ENCODE peak calls at places on chromosomes 16 and 17, in five cellular contexts. Z is PC-3, I is HCT116, U is adrenal gland, H is A549. O is an unnamed sample.

GRCh38 chr16:67181346-67181745 is 2.4 kb downstream of the MATCAP1 start:
- DNase-seq in Z (peak; percentile 63), I (no peak), U (peak; percentile 94), H (no peak), O (peak; percentile 47)

GRCh38 chr17:22268214-22268911 is 576.0 kb downstream of the KCNJ18 start:
- DNase-seq in Z (no peak), I (no peak), U (no peak), H (no peak), O (no peak)

GRCh38 chr16:82361885-82362284 is 191.9 kb upstream of the MPHOSPH6 start:
- DNase-seq in Z (no peak), I (no peak), U (no peak), H (no peak), O (no peak)

GRCh38 chr17:73197141-73197540 is 4.3 kb downstream of the COG1 start:
- DNase-seq in Z (no peak), I (no peak), U (no peak), H (no peak), O (no peak)

GRCh38 chr16:81216114-81216513 is 22.4 kb upstream of the BCO1 start:
- DNase-seq in Z (no peak), I (no peak), U (no peak), H (no peak), O (no peak)

GRCh38 chr17:81138500-81138899 is 26.8 kb upstream of the PVALEF start:
- DNase-seq in Z (no peak), I (no peak), U (no peak), H (no peak), O (no peak)

GRCh38 chr16:81618661-81619060 is 160.4 kb upstream of the PLCG2 start:
- DNase-seq in Z (no peak), I (no peak), U (no peak), H (no peak), O (no peak)

GRCh38 chr17:61168506-61168905 is 231.1 kb upstream of the TBX2 start:
- DNase-seq in Z (no peak), I (no peak), U (peak; percentile 31), H (no peak), O (peak; percentile 29)

GRCh38 chr17:57606111-57606875 is 138.8 kb downstream of the CCDC182 start:
- DNase-seq in Z (no peak), I (no peak), U (no peak), H (no peak), O (no peak)

GRCh38 chr17:40760105-40761016 is 5.2 kb upstream of the KRT25 start:
- DNase-seq in Z (no peak), I (no peak), U (no peak), H (no peak), O (no peak)

GRCh38 chr17:44210342-44211192 is 8.9 kb downstream of the UBTF start:
- DNase-seq in Z (peak; percentile 85), I (peak; percentile 63), U (peak; percentile 93), H (peak; percentile 84), O (peak; percentile 77)
- H3K4me3 ChIP-seq in Z (no peak overlapping the region), I (no peak overlapping the region), U (no peak overlapping the region), H (no peak overlapping the region), O (no peak overlapping the region)

DNA sequence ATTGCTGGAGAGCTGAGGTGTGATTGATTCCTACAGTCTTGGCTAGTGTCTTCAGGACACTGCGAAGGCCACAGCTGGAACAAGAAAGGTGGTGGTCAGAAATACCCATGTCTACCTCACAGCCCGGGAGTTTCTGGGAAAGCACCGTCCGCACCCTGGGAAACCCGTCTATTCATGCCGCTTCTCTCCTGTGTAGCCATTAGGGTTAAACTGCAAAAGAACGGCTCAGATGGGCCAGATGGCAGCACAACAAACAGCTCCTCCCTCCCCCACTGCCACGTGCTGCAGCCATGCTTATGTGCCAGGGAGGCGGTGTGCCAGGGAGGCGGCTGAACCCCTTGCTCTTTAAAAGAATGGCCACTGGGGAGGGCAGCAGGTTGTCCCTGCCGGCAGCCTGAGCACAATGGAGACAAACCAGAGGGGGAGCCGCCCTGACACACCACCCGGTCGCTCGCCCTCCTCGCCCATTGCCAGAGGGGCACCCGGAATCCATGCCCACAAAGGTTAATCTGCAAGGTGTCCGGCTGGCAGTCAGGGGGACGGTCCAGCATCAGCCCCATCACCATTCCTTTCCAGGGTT is 65.2 kb downstream of the CYTH1 start:
- DNase-seq in Z (peak; percentile 59), I (no peak), U (peak; percentile 88), H (peak; percentile 71), O (peak; percentile 54)
- TF ChIP-seq CTCF in Z (no peak), I (no peak), U (no peak), H (no peak), O (no peak)

DNA sequence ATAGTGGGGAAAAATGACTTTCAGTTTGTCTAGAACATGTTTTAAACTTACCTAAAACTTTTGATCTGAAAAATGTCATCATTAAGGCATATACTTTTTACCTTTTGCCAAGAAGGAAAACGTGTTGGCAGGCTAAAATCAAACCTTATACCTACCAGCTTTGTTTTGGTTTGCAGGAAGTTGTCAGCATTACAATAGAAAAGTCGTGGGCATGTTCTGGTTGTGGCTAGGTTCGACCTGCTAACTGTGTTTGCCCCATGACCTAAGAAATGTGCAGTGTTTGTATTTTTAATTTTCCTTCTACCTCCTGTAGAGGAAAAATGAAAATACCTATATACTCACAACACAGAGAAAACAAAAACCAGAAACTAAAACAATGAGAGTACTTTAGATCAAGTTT is 13.0 kb downstream of the SKAP1 start:
- DNase-seq in Z (no peak), I (no peak), U (no peak), H (no peak), O (no peak)
- H3K4me3 ChIP-seq in Z (no peak overlapping the region), I (no peak overlapping the region), U (no peak overlapping the region), H (no peak overlapping the region), O (no peak overlapping the region)

GRCh38 chr17:74259667-74260524 is 14.1 kb upstream of the DNAI2 start:
- DNase-seq in Z (peak; percentile 76), I (no peak), U (no peak), H (no peak), O (peak; percentile 7)
- TF ChIP-seq CTCF in Z (peak; percentile 54), I (no peak), U (no peak), H (no peak), O (peak; percentile 8)

DNA sequence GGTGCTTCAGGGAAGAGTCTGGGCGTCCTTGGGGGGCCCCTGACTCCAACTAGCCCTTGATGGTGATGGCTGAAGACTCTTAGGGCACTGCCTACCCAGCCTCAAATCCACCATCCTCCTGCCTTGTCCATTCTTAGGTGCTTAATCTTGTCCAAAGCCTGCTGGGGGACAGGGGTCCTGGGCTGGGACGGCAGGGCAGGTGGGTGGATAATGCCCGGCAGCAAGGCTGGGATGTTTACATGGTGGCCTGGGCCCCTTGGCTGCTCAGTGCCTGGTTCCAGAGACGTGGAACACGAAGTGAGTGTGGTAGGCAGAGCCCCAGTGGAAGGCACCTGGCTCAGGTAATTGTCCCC is 2.2 kb downstream of the FOXJ1 start:
- DNase-seq in Z (no peak), I (no peak), U (no peak), H (no peak), O (no peak)
- H3K4me3 ChIP-seq in Z (no peak overlapping the region), I (no peak overlapping the region), U (no peak overlapping the region), H (no peak overlapping the region), O (no peak overlapping the region)

GRCh38 chr17:17849863-17850373 is 13.1 kb upstream of the SREBF1 start:
- DNase-seq in Z (peak; percentile 25), I (no peak), U (peak; percentile 68), H (peak; percentile 44), O (no peak)
- TF ChIP-seq CTCF in Z (peak; percentile 40), I (peak; percentile 25), U (peak; percentile 44), H (no peak), O (no peak)

GRCh38 chr17:49002766-49003165 is 5.6 kb downstream of the IGF2BP1 start:
- DNase-seq in Z (no peak), I (no peak), U (no peak), H (no peak), O (no peak)
- H3K4me3 ChIP-seq in Z (no peak overlapping the region), I (no peak overlapping the region), U (no peak overlapping the region), H (peak overlapping the region; percentile 60), O (no peak overlapping the region)

GRCh38 chr16:70441406-70441990 is 2.6 kb upstream of the ST3GAL2 start:
- DNase-seq in Z (no peak), I (no peak), U (no peak), H (no peak), O (no peak)

GRCh38 chr16:70438325-70438982 is 446 bp downstream of the ST3GAL2 start:
- DNase-seq in Z (no peak), I (no peak), U (peak; percentile 32), H (no peak), O (no peak)

GRCh38 chr16:70437582-70438324 is 1.1 kb downstream of the ST3GAL2 start:
- DNase-seq in Z (peak; percentile 9), I (no peak), U (peak; percentile 50), H (no peak), O (peak; percentile 34)

GRCh38 chr16:70437017-70437581 is 1.8 kb downstream of the ST3GAL2 start:
- DNase-seq in Z (no peak), I (no peak), U (peak; percentile 19), H (no peak), O (no peak)

DNA sequence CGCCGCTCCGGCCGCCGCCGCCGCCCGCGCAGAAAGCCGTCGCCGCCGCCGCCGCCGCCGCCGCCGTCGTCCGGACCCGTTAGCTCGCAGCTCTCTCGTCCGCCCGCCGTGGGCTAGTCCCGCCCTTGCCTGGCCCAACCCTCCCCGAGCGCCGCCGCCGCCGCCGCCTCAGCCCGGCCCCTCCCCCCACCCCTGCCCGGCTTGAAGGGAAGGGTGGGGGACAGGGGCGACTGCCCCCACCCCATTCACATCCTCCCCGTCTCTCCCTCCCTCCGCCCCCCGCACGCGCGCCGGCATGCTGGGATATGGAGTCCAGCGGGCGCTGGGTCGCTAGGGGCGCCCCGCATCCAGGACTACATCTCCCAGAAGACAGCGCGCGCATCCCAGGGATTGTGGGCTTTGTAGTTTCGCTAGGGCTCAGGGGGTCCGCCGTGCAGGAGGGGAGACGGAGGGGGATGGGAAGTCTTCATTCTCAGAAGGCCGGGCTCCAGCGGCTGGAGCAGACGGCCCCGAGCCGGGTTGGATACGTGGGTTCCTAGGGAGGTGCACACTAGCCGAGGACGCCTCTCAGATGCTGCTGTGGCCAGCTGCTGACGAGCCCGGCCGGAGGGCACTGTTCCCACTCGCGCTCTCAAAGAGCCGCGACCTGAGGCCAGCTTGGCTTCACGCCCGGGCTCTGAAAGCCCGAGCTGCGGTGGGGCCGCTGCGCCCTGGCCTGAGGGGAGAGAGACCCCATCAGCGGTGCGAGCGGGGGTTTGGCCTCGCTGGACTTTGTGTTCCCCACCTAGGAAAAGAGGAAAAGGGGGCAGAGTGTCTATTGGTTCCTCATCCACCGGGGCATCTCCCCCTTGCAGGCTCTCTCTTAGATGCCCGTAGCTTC is at the start of gene ST3GAL2:
- DNase-seq in Z (peak; percentile 84), I (peak; percentile 54), U (peak; percentile 92), H (peak; percentile 93), O (peak; percentile 89)
- TF ChIP-seq CTCF in Z (no peak), I (no peak), U (peak; percentile 17), H (no peak), O (no peak)

DNA sequence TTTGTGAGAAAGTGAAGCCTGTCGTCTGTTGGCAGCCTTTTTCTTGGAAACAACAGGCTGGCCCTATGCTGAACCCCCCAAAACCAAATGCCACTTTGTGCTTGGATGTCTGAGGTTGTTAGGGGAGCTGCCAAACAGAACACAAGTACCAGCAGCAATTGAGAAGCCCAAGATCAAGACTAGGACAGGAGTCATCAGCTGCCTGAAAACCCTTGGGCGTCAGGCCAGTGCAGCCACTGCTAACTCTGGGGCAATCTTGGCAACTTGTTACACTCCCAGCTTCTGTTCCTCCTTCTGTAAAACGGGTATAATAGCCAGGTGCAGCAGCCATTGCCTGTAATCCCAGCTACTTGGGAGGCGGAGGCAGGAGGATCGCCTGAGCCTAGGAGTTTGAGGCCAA is 9.3 kb upstream of the LRRC59 start:
- DNase-seq in Z (no peak), I (no peak), U (no peak), H (no peak), O (no peak)
- H3K4me3 ChIP-seq in Z (no peak overlapping the region), I (no peak overlapping the region), U (no peak overlapping the region), H (no peak overlapping the region), O (no peak overlapping the region)